ENCODE peak calls at places on chromosomes 2 and 18, in seven cellular contexts. B is NCI-H510A treated with DMSO at 0.1 percent for 48 hours, H is iris pigment epithelial cell, M is hypothalamus, A is amniotic stem cell, E is posterior vena cava, U is osteocyte. L is an unnamed sample.
A peak's percentile ranks its signal among the peaks of the same experiment; 100 is the strongest.

GRCh38 chr18:43486462-43486861 is 209.2 kb upstream of the SYT4 start:
- DNase-seq in A (no peak), E (peak; percentile 15), M (no peak), H (peak; percentile 1), U (no peak), B (no peak), L (no peak)

GRCh38 chr2:151241224-151241623 is 20.4 kb downstream of the RBM43 start:
- DNase-seq in E (no peak), M (no peak), B (no peak), A (no peak), H (peak; percentile 38), U (no peak), L (no peak)

GRCh38 chr18:46711444-46711863 is 45.4 kb downstream of the ST8SIA5 start:
- DNase-seq in H (no peak), A (no peak), E (no peak), U (no peak), M (no peak), B (no peak), L (no peak)

GRCh38 chr2:60260646-60261296 is 292.7 kb downstream of the BCL11A start:
- DNase-seq in H (peak; percentile 2), A (no peak), B (no peak), U (no peak), M (no peak), E (no peak), L (no peak)

GRCh38 chr18:2627821-2628276 is 27.7 kb upstream of the SMCHD1 start:
- DNase-seq in E (no peak), U (no peak), A (no peak), H (peak; percentile 35), B (no peak), M (no peak), L (peak; percentile 8)

GRCh38 chr2:113894156-113894743 is 4.4 kb downstream of the ACTR3 start:
- DNase-seq in E (no peak), A (no peak), H (peak; percentile 94), U (no peak), M (no peak), B (no peak), L (peak; percentile 94)

GRCh38 chr2:38125830-38126229 is 49.9 kb upstream of the CYP1B1 start:
- DNase-seq in A (no peak), B (no peak), E (no peak), H (no peak), U (no peak), M (no peak), L (no peak)

GRCh38 chr2:27954771-27955384 is 64.3 kb downstream of the BABAM2 start:
- DNase-seq in H (peak; percentile 99), A (peak; percentile 77), B (peak; percentile 73), U (no peak), M (no peak), E (peak; percentile 83), L (peak; percentile 100)

GRCh38 chr2:52054824-52055223 is 1022.9 kb upstream of the NRXN1 start:
- DNase-seq in B (no peak), U (no peak), A (no peak), E (no peak), H (no peak), M (no peak), L (no peak)

GRCh38 chr18:60892855-60893254 is 440.4 kb upstream of the CDH20 start:
- DNase-seq in E (no peak), M (no peak), A (peak; percentile 3), U (no peak), B (no peak), H (peak; percentile 90), L (peak; percentile 68)

GRCh38 chr2:105394951-105395611 is 3.8 kb downstream of the FHL2 start:
- DNase-seq in B (no peak), H (peak; percentile 89), E (peak; percentile 76), A (no peak), M (no peak), U (no peak), L (peak; percentile 67)

GRCh38 chr18:70450658-70451253 is 161.9 kb downstream of the SOCS6 start:
- DNase-seq in U (no peak), H (peak; percentile 17), E (no peak), A (no peak), M (no peak), B (no peak), L (no peak)

GRCh38 chr2:181523756-181524155 is 66.6 kb downstream of the ITGA4 start:
- DNase-seq in A (no peak), B (no peak), U (no peak), E (no peak), M (no peak), H (no peak), L (no peak)

GRCh38 chr2:180983468-180984388 is 3.3 kb downstream of the UBE2E3 start:
- DNase-seq in M (no peak), H (peak; percentile 62), E (no peak), A (peak; percentile 14), U (no peak), B (peak; percentile 83), L (peak; percentile 54)

GRCh38 chr2:207528980-207529329 is 807 bp upstream of the CREB1 start:
- DNase-seq in M (no peak), E (no peak), A (no peak), H (peak; percentile 46), B (peak; percentile 15), U (no peak), L (no peak)

GRCh38 chr2:13662055-13662454 is 945.3 kb downstream of the TRIB2 start:
- DNase-seq in E (no peak), B (no peak), H (peak; percentile 41), A (no peak), U (no peak), M (no peak), L (peak; percentile 35)

GRCh38 chr2:177329035-177329434 is 63.5 kb upstream of the AGPS start:
- DNase-seq in E (no peak), U (no peak), B (no peak), H (no peak), M (no peak), A (no peak), L (no peak)